ENCODE peak calls at places on chromosome 3, in four cellular contexts. M, E, O and V are unnamed samples.

GRCh38 chr3:159654183-159655134 is 334.2 kb upstream of the IL12A start:
- DNase-seq in M (no peak), E (no peak), O (no peak), V (no peak)

GRCh38 chr3:133591271-133591742 is 17.8 kb downstream of the CDV3 start:
- DNase-seq in M (no peak), E (no peak), O (no peak), V (peak; percentile 53)

GRCh38 chr3:71524688-71525087 is 58.8 kb downstream of the FOXP1 start:
- DNase-seq in M (no peak), E (no peak), O (no peak), V (no peak)

GRCh38 chr3:99248913-99249312 is 347.4 kb upstream of the DCBLD2 start:
- DNase-seq in M (no peak), E (no peak), O (no peak), V (no peak)

GRCh38 chr3:70531063-70531657 is 218.7 kb upstream of the MDFIC2 start:
- DNase-seq in M (peak; percentile 11), E (no peak), O (peak; percentile 34), V (no peak)

GRCh38 chr3:10336761-10337160 is 15.8 kb upstream of the SEC13 start:
- DNase-seq in M (no peak), E (no peak), O (no peak), V (no peak)

GRCh38 chr3:7264196-7264526 is 403.2 kb downstream of the GRM7 start:
- DNase-seq in M (no peak), E (no peak), O (no peak), V (no peak)

GRCh38 chr3:10242182-10243065 is 5.8 kb upstream of the TATDN2 start:
- DNase-seq in M (no peak), E (no peak), O (peak; percentile 16), V (no peak)

GRCh38 chr3:72144773-72145505 is 360.0 kb upstream of the PROK2 start:
- DNase-seq in M (no peak), E (no peak), O (no peak), V (no peak)

GRCh38 chr3:195128255-195129071 is 142.5 kb downstream of the XXYLT1 start:
- DNase-seq in M (no peak), E (no peak), O (no peak), V (no peak)

GRCh38 chr3:20194793-20195460 is 8.9 kb upstream of the SGO1 start:
- DNase-seq in M (no peak), E (no peak), O (peak; percentile 16), V (peak; percentile 42)

GRCh38 chr3:50167069-50167781 is 12.1 kb downstream of the SEMA3F start:
- DNase-seq in M (no peak), E (no peak), O (peak; percentile 84), V (no peak)

GRCh38 chr3:68402519-68402918 is 529.8 kb downstream of the TAFA4 start:
- DNase-seq in M (no peak), E (no peak), O (no peak), V (no peak)

GRCh38 chr3:97389883-97390282 is 374.7 kb upstream of the ARL6 start:
- DNase-seq in M (no peak), E (no peak), O (no peak), V (peak; percentile 22)

GRCh38 chr3:60536420-60536819 is 714.8 kb downstream of the FHIT start:
- DNase-seq in M (no peak), E (no peak), O (no peak), V (no peak)

GRCh38 chr3:179264456-179264855 is 13.5 kb upstream of the KCNMB3 start:
- DNase-seq in M (no peak), E (no peak), O (no peak), V (no peak)

GRCh38 chr3:33612641-33613040 is 105.4 kb downstream of the CLASP2 start:
- DNase-seq in M (no peak), E (no peak), O (peak; percentile 2), V (no peak)

GRCh38 chr3:13636186-13636585 is 87.3 kb downstream of the FBLN2 start:
- DNase-seq in M (no peak), E (no peak), O (no peak), V (no peak)

GRCh38 chr3:143935678-143936077 is 35.9 kb upstream of the DIPK2A start:
- DNase-seq in M (no peak), E (no peak), O (no peak), V (no peak)

GRCh38 chr3:64995857-64996564 is 308.2 kb upstream of the ADAMTS9 start:
- DNase-seq in M (no peak), E (no peak), O (peak; percentile 7), V (no peak)

GRCh38 chr3:123752228-123752627 is 131.9 kb downstream of the MYLK start:
- DNase-seq in M (no peak), E (no peak), O (no peak), V (no peak)

GRCh38 chr3:123753321-123753720 is 130.8 kb downstream of the MYLK start:
- DNase-seq in M (no peak), E (no peak), O (no peak), V (no peak)

GRCh38 chr3:123757281-123757940 is 126.7 kb downstream of the MYLK start:
- DNase-seq in M (no peak), E (no peak), O (peak; percentile 46), V (no peak)

GRCh38 chr3:123755508-123755907 is 128.6 kb downstream of the MYLK start:
- DNase-seq in M (no peak), E (no peak), O (no peak), V (peak; percentile 12)

DNA sequence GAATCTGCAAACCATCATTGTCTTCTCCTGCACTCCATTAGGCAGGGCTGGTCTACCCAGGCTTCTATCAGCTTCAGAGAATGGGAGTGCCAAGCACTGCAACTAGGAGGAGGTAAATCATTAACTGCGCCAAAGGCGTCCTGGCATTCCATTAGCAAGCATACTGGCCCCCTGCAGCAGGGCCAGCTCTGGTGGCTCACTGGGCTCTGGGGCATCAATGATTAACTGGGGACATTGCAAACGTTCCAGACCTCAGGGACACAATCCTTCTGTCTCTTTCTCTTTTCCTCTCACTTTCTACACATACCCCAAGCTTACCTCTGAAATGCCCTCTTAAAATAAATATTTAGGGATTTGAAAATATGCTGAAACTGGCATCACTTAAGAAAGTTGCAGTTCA is 129.0 kb downstream of the MYLK start:
- DNase-seq in M (no peak), E (no peak), O (no peak), V (no peak)
- H4K91ac ChIP-seq in M (no peak overlapping the region), E (no peak overlapping the region), O (no peak overlapping the region), V (no peak overlapping the region)

DNA sequence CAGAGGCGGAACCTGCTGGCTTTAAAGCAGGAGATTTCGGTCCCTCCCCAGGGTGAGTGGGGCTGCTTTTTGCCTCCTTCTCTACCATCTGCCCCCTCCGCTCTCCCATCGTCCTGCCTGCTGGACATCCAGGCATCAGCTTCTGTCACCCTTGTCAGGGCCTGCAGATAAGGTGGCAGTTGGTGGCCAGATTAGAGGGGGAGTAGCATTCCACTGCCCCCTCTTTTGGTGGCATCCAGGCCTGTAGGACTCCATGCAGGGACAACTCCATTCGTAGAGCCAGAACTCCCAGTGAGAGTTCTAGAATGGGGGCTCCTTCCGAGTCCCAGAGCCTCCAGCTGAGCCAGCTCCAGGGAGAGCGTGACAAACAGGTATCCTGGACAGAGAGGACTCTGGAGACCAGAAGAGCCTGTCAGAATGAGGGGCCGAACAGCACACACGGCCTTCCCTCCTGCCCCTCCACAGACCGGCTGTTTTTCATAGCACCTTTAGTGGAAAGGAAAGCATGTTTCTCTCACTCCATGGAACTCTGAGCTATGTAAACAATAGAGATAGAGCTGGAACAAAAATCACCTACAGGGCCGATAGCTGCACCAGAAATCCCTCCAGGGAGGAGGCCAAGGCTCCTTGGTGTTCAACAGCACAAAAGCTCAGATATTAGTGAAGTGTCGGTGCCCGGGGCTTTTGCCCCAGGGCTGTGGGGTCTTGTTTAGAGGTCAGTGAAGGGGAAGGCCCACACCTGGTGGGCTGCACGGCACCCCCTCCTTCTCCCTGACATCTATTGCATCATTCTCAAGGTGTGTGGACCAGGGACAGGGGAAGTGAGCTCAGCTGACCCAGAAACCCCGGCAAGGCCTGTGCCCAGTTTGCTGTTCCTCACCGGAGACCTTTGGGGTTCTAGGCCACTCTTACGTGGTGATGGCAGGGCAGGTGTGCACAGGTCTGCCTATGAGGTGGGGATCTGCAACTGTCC is 34.2 kb downstream of the MAGEF1 start:
- DNase-seq in M (no peak), E (no peak), O (no peak), V (no peak)
- H4K91ac ChIP-seq in M (no peak overlapping the region), E (no peak overlapping the region), O (no peak overlapping the region), V (no peak overlapping the region)

DNA sequence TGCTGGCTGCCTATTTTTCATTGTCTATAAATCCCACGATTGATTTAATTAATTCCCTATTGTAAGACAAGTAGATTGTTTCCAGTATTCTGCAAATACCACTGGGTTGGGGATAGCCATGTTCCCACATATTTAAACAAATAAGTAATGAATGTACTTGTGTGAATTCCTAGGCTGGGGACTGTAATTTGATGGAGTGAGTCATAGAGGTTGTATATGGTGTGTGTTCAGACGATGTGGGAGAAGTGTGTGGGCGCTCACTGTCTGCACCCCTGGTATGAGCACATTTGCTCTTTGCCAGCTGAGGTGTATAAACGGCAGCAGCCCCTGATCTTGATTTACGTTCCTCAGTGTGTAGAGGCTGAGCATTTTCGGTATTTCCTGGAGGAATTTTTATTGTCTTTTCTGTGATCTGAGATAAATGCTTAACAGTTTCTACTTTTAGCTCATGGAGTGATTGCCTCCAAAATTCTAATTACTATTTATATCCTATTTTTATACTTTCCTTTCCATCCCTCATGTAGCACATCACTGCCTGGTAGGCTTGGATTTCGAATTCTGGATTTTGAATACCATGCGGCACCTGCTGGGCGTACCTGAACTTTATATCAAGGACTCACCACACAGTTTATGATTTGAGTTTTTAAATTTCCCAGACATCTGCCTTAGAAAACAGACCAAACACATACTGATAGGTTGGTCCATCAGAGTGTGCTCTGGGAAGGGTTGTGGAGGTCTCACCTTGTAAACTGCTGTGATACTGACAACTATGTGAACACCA is 6.2 kb downstream of the TRAK1 start:
- DNase-seq in M (no peak), E (no peak), O (peak; percentile 61), V (no peak)
- H4K91ac ChIP-seq in M (no peak overlapping the region), E (no peak overlapping the region), O (no peak overlapping the region), V (no peak overlapping the region)

DNA sequence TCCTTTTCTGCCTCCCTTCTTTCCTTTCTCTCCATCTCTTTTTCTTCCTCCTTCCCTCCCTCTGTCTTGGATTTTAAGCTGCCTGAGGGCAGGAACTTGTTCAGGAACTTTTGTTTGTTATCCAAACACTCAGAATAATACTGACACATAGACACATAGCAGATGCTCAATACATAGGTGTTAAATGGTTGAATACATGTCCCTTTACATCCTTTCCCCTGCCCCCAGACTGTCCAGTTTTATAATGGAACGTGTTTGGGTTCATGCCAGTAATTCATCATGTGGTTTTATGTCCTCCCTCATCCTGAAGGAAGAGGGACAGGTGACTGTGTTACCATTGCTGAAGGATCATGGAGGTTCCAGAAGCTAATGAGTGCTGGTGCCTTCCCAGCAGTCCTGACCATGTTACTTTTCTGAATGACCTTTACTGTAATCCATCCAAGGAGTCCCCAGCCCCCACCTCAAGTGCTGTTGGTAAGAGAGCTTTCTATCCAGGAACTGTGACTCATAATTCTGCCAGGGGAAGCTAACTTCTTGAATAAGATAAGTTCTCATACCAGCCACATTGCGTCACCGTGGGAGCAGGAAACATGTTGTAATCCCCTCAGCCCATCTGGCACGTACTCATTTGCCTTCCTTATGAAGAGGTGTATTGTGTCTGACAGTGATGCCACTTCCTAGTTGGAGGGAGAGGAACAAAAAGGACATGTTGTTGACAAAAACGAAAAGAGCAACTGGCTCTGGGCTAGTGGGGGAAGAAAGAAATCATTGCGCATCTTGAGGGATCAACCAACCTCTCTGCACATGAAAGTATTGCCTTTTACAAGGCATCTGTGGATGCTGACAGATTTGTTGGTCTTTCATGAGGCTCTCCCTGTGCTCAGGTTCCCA is 52.4 kb downstream of the IL1RAP start:
- DNase-seq in M (no peak), E (no peak), O (peak; percentile 100), V (peak; percentile 99)
- H4K91ac ChIP-seq in M (no peak overlapping the region), E (no peak overlapping the region), O (no peak overlapping the region), V (peak overlapping the region; percentile 64)

GRCh38 chr3:129004639-129005295 is 3.7 kb downstream of the EFCC1 start:
- DNase-seq in M (no peak), E (no peak), O (no peak), V (no peak)
- H4K91ac ChIP-seq in M (no peak overlapping the region), E (no peak overlapping the region), O (peak overlapping the region; percentile 70), V (no peak overlapping the region)